ENCODE peak calls at places on chromosomes 13 and 19, in four cellular contexts. R is HL-60, N is GM12891, H is K562. A is an unnamed sample.

GRCh38 chr19:10662384-10663251 is 8.5 kb downstream of the ILF3 start:
- DNase-seq in R (no peak), N (no peak), H (no peak), A (no peak)

GRCh38 chr19:12796146-12797071 is 5.1 kb downstream of the JUNB start:
- DNase-seq in R (no peak), N (no peak), H (peak), A (no peak)

GRCh38 chr13:114284680-114285079 is 3.3 kb downstream of the UPF3A start:
- DNase-seq in R (no peak), N (no peak), H (no peak), A (no peak)

GRCh38 chr19:7333198-7334118 is 15.3 kb upstream of the ARHGEF18 start:
- DNase-seq in R (no peak), N (no peak), H (no peak), A (peak)

GRCh38 chr19:46371371-46371901 is 24.5 kb downstream of the PPP5C start:
- DNase-seq in R (no peak), N (no peak), H (no peak), A (no peak)

GRCh38 chr13:96573563-96573962 is 420.7 kb downstream of the OXGR1 start:
- DNase-seq in R (no peak), N (no peak), H (no peak), A (no peak)

GRCh38 chr13:75454497-75454896 is 27.5 kb downstream of the TBC1D4 start:
- DNase-seq in R (no peak), N (no peak), H (no peak), A (no peak)

GRCh38 chr19:6221878-6222746 is 57.7 kb downstream of the MLLT1 start:
- DNase-seq in R (no peak), N (no peak), H (no peak), A (no peak)

GRCh38 chr13:29484236-29484635 is 111.3 kb downstream of the SLC7A1 start:
- DNase-seq in R (no peak), N (no peak), H (no peak), A (no peak)

GRCh38 chr13:109699628-109700071 is 86.7 kb downstream of the IRS2 start:
- DNase-seq in R (no peak), N (no peak), H (peak), A (no peak)

GRCh38 chr19:35889370-35890112 is 10.8 kb downstream of the NFKBID start:
- DNase-seq in R (no peak), N (no peak), H (no peak), A (no peak)

GRCh38 chr19:33048806-33049676 is 15.6 kb downstream of the RHPN2 start:
- DNase-seq in R (no peak), N (no peak), H (peak), A (no peak)

GRCh38 chr19:33690461-33691427 is 69.0 kb downstream of the CHST8 start:
- DNase-seq in R (no peak), N (no peak), H (no peak), A (no peak)

GRCh38 chr19:41362143-41362847 is 1.7 kb downstream of the B9D2 start:
- DNase-seq in R (no peak), N (no peak), H (no peak), A (no peak)

GRCh38 chr19:17754634-17755532 is 3.6 kb downstream of the FCHO1 start:
- DNase-seq in R (no peak), N (peak), H (no peak), A (peak)

GRCh38 chr13:104014803-104015645 is 948.8 kb upstream of the SLC10A2 start:
- DNase-seq in R (no peak), N (no peak), H (no peak), A (no peak)

GRCh38 chr13:114043421-114044053 is 69.7 kb upstream of the C13orf46 start:
- DNase-seq in R (peak), N (peak), H (no peak), A (no peak)

DNA sequence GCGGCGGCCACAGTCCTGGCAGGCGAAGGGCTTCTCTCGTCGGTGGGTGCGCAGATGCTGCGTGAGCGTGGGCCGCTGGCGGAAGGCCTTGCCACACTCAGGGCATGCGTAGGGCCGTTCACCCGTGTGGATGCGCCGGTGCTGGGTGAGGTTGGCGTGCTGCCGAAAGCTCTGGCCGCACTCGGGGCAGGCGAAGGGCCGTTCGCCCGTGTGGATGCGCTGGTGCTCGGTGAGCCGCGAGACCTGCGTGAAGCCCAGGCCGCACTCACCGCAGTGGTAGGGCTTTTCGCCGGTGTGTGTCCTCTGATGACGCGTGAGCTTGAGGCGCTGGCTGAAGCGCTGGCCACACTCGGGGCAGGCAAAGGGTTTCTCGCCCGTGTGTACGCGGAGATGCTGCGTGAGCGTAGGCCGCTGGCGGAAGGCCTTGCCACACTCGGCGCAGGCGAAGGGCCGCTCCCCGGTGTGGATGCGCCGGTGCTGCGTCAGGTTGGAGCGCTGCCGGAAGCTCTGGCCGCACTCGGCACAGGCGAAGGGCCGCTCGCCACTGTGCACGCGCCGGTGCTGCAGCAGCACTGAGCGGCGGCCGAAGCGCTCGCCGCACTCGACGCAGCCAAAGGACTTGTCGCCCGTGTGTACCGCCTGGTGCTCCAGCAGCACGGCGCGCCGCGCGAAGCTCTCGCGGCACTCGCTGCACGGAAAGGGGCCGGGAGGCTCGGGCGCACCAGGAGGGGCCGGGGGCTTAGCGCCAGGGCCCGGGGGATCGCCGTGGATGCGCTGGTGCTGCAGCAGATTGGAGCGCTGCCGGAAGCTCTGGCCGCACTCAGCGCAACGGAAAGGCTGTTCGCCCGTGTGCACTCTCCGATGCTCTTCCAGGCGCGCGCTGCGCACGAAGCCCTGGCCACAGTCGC is 4.0 kb upstream of the UBE2M start:
- DNase-seq in R (no peak), N (no peak), H (no peak), A (no peak)
- TF ChIP-seq SPI1 in R (no peak), N (no peak), H (no peak), A (no peak)

DNA sequence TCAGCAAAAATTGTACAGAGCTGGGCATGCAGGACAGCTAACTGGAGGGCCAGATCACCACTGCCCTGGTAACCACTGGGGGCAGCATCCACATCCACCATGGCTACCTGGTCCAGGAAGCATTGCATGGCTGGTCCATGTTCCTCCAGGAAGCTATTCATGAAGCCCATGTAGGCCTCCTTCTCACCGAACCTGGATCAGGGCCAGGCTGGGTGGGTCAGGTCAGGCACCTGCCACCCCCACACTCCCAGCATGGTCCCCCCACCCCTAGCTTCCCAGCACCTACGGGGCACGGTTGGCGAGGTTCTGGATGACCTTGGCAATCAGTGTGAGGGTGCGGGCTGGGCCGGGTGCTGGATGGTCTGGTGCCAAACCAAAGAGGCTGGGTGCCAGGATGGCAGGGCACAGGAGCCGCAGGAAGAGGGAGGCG is 4.6 kb upstream of the WIZ start:
- DNase-seq in R (no peak), N (no peak), H (no peak), A (no peak)
- TF ChIP-seq SPI1 in R (no peak), N (no peak), H (no peak), A (no peak)

GRCh38 chr19:56692496-56692895 is 20.9 kb upstream of the ZNF835 start:
- DNase-seq in R (no peak), N (no peak), H (no peak), A (no peak)
- TF ChIP-seq SPI1 in R (no peak), N (no peak), H (no peak), A (no peak)

GRCh38 chr19:53960886-53961285 is 1.9 kb upstream of the CACNG8 start:
- DNase-seq in R (no peak), N (no peak), H (no peak), A (no peak)
- TF ChIP-seq SPI1 in R (no peak), N (no peak), H (no peak), A (no peak)

GRCh38 chr19:1936916-1937610 is 3.9 kb upstream of the CSNK1G2 start:
- DNase-seq in R (no peak), N (no peak), H (peak), A (no peak)

GRCh38 chr19:1933942-1934341 is 7.0 kb upstream of the CSNK1G2 start:
- DNase-seq in R (no peak), N (no peak), H (no peak), A (no peak)

GRCh38 chr19:1933245-1933644 is 7.7 kb upstream of the CSNK1G2 start:
- DNase-seq in R (no peak), N (no peak), H (no peak), A (no peak)

GRCh38 chr19:1936430-1936829 is 4.5 kb upstream of the CSNK1G2 start:
- DNase-seq in R (no peak), N (no peak), H (no peak), A (no peak)

GRCh38 chr19:1935484-1936208 is 5.3 kb upstream of the CSNK1G2 start:
- DNase-seq in R (peak), N (no peak), H (peak), A (no peak)
- TF ChIP-seq SPI1 in R (no peak), N (no peak), H (no peak), A (no peak)

GRCh38 chr13:30880756-30881155 is 25.3 kb upstream of the MEDAG start:
- DNase-seq in R (no peak), N (no peak), H (no peak), A (no peak)

GRCh38 chr13:30881931-30882899 is 23.9 kb upstream of the MEDAG start:
- DNase-seq in R (no peak), N (no peak), H (no peak), A (no peak)

GRCh38 chr13:30882996-30883766 is 22.9 kb upstream of the MEDAG start:
- DNase-seq in R (no peak), N (no peak), H (no peak), A (no peak)

GRCh38 chr13:30880151-30880551 is 25.9 kb upstream of the MEDAG start:
- DNase-seq in R (no peak), N (no peak), H (no peak), A (no peak)

DNA sequence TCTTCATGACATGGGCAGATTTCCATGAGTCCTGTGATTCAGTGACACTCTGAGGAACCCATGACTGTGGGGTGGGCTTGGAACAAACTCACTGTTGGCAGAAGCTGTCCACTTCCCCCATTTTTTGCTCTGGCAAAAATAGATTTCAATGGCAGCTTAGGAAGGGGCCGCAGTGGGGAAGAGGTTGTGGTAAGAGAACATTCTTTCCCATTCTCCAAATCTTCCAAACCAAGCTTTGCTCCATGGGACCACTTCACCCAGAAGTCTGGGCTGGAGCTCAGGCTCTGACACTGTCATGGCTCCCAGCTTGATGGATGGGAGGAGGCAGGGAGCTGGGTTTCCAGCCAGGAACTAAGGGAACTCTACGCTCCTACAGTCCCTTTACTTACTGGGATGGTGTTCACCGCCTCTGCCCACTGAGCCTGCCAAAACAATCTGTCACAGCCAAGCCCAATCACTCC is 24.9 kb upstream of the MEDAG start:
- DNase-seq in R (no peak), N (no peak), H (no peak), A (no peak)
- TF ChIP-seq SPI1 in R (no peak), N (no peak), H (no peak), A (no peak)

GRCh38 chr19:53865523-53865917 is 2.2 kb upstream of the MYADM start:
- DNase-seq in R (no peak), N (no peak), H (no peak), A (no peak)

GRCh38 chr19:53868091-53868891 is 608 bp downstream of the MYADM start:
- DNase-seq in R (no peak), N (peak), H (peak), A (no peak)

GRCh38 chr19:53864308-53864836 is 3.3 kb upstream of the MYADM start:
- DNase-seq in R (no peak), N (no peak), H (no peak), A (no peak)

GRCh38 chr19:53867225-53868090 is at the start of gene MYADM:
- DNase-seq in R (peak), N (peak), H (peak), A (peak)

GRCh38 chr19:53865918-53866696 is 1.6 kb upstream of the MYADM start:
- DNase-seq in R (no peak), N (no peak), H (peak), A (no peak)
- TF ChIP-seq SPI1 in R (no peak), N (no peak), H (no peak), A (no peak)

DNA sequence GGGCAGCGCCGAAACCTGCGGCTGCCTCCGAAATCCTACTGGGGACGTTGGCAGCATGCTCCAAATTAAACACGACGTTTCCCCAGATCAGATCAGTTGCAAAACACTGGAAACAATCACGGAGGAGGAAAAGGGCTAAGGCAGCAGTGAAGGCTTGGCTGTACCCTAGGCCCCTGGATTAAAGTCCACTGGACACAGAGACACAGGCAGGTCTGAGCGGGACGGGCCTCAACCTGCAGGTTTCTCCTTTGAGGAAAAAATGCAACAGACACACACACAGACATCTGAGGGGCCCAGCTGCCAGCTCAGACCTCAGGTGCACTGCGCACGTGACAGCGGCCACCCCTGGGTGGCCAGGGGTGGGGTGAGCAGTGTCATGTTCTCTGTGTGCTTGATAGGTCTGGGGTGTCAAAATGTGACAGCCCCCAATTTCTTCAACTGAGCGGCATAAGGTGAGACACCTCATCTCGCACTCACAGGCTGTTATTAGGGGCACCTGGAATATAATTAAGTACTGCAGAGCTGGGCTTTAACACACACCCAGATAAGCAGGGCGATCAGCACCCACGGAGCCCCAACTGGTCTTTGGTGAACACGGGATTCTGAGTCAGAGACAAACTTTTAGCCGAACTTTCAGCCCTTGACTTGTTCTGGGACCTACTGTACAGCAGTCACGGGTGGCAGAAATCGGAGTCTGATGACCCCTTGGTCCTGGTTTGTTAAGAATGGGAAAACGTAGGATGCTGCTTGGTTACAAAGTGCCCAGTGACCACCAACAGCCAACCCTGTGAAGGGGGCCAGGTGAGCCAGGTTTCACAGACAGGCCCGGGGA is 9.3 kb downstream of the SH3GL1 start:
- DNase-seq in R (no peak), N (no peak), H (no peak), A (no peak)
- TF ChIP-seq SPI1 in R (no peak), N (no peak), H (no peak), A (no peak)

GRCh38 chr19:49567722-49568454 is 12.5 kb downstream of the NOSIP start:
- DNase-seq in R (no peak), N (no peak), H (peak), A (no peak)
- TF ChIP-seq SPI1 in R (no peak), N (no peak), H (no peak), A (no peak)

GRCh38 chr13:106432636-106433035 is 102.8 kb downstream of the EFNB2 start:
- DNase-seq in R (no peak), N (no peak), H (no peak), A (no peak)
- TF ChIP-seq SPI1 in R (no peak), N (no peak), H (no peak), A (no peak)